ENCODE peak calls at places on chromosomes 7 and 10, in six cellular contexts. One of them, this sample, is unnamed.

GRCh38 chr10:63666836-63667383 is 145.7 kb downstream of the REEP3 start:
- DNase-seq in EL: peak; percentile 88
- DNase-seq in upper lobe of right lung: no peak
- DNase-seq in stimulated activated effector memory CD8-positive, alpha-beta T cell treated with anti-CD3 and anti-CD28 coated beads, Interleukin-12 subunit alpha, Interleukin-12 subunit beta, amount 100 ng/mL, for 72 hours: no peak
- DNase-seq in anterior cingulate cortex: no peak
- DNase-seq in activated naive CD4-positive, alpha-beta T cell treated with anti-CD3 and anti-CD28 coated beads for 36 hours: no peak
- DNase-seq in this sample: no peak

GRCh38 chr7:41046221-41046761 is 656.6 kb downstream of the INHBA start:
- DNase-seq in EL: peak; percentile 89
- DNase-seq in upper lobe of right lung: no peak
- DNase-seq in stimulated activated effector memory CD8-positive, alpha-beta T cell treated with anti-CD3 and anti-CD28 coated beads, Interleukin-12 subunit alpha, Interleukin-12 subunit beta, amount 100 ng/mL, for 72 hours: no peak
- DNase-seq in anterior cingulate cortex: no peak
- DNase-seq in activated naive CD4-positive, alpha-beta T cell treated with anti-CD3 and anti-CD28 coated beads for 36 hours: no peak
- DNase-seq in this sample: no peak

GRCh38 chr7:37531225-37531624 is 82.6 kb upstream of the ELMO1 start:
- DNase-seq in EL: no peak
- DNase-seq in upper lobe of right lung: no peak
- DNase-seq in stimulated activated effector memory CD8-positive, alpha-beta T cell treated with anti-CD3 and anti-CD28 coated beads, Interleukin-12 subunit alpha, Interleukin-12 subunit beta, amount 100 ng/mL, for 72 hours: no peak
- DNase-seq in anterior cingulate cortex: no peak
- DNase-seq in activated naive CD4-positive, alpha-beta T cell treated with anti-CD3 and anti-CD28 coated beads for 36 hours: no peak
- DNase-seq in this sample: no peak

GRCh38 chr7:767941-768729 is 41.1 kb upstream of the PRKAR1B start:
- DNase-seq in EL: no peak
- DNase-seq in upper lobe of right lung: no peak
- DNase-seq in stimulated activated effector memory CD8-positive, alpha-beta T cell treated with anti-CD3 and anti-CD28 coated beads, Interleukin-12 subunit alpha, Interleukin-12 subunit beta, amount 100 ng/mL, for 72 hours: no peak
- DNase-seq in anterior cingulate cortex: peak; percentile 52
- DNase-seq in activated naive CD4-positive, alpha-beta T cell treated with anti-CD3 and anti-CD28 coated beads for 36 hours: no peak
- DNase-seq in this sample: peak; percentile 86

GRCh38 chr7:47677664-47678063 is 95.8 kb upstream of the TNS3 start:
- DNase-seq in EL: peak; percentile 93
- DNase-seq in upper lobe of right lung: no peak
- DNase-seq in stimulated activated effector memory CD8-positive, alpha-beta T cell treated with anti-CD3 and anti-CD28 coated beads, Interleukin-12 subunit alpha, Interleukin-12 subunit beta, amount 100 ng/mL, for 72 hours: no peak
- DNase-seq in anterior cingulate cortex: no peak
- DNase-seq in activated naive CD4-positive, alpha-beta T cell treated with anti-CD3 and anti-CD28 coated beads for 36 hours: no peak
- DNase-seq in this sample: no peak

GRCh38 chr10:129046074-129046681 is 420.9 kb upstream of the MGMT start:
- DNase-seq in EL: no peak
- DNase-seq in upper lobe of right lung: no peak
- DNase-seq in stimulated activated effector memory CD8-positive, alpha-beta T cell treated with anti-CD3 and anti-CD28 coated beads, Interleukin-12 subunit alpha, Interleukin-12 subunit beta, amount 100 ng/mL, for 72 hours: no peak
- DNase-seq in anterior cingulate cortex: no peak
- DNase-seq in activated naive CD4-positive, alpha-beta T cell treated with anti-CD3 and anti-CD28 coated beads for 36 hours: no peak
- DNase-seq in this sample: no peak

GRCh38 chr10:52539463-52539862 is 225.4 kb downstream of the DKK1 start:
- DNase-seq in EL: peak; percentile 75
- DNase-seq in upper lobe of right lung: no peak
- DNase-seq in stimulated activated effector memory CD8-positive, alpha-beta T cell treated with anti-CD3 and anti-CD28 coated beads, Interleukin-12 subunit alpha, Interleukin-12 subunit beta, amount 100 ng/mL, for 72 hours: no peak
- DNase-seq in anterior cingulate cortex: no peak
- DNase-seq in activated naive CD4-positive, alpha-beta T cell treated with anti-CD3 and anti-CD28 coated beads for 36 hours: no peak
- DNase-seq in this sample: no peak

GRCh38 chr7:28478661-28479060 is 66.3 kb downstream of the CREB5 start:
- DNase-seq in EL: no peak
- DNase-seq in upper lobe of right lung: no peak
- DNase-seq in stimulated activated effector memory CD8-positive, alpha-beta T cell treated with anti-CD3 and anti-CD28 coated beads, Interleukin-12 subunit alpha, Interleukin-12 subunit beta, amount 100 ng/mL, for 72 hours: no peak
- DNase-seq in anterior cingulate cortex: no peak
- DNase-seq in activated naive CD4-positive, alpha-beta T cell treated with anti-CD3 and anti-CD28 coated beads for 36 hours: no peak
- DNase-seq in this sample: no peak

GRCh38 chr7:57775396-57776088 is 325.6 kb downstream of the ZNF716 start:
- DNase-seq in EL: no peak
- DNase-seq in upper lobe of right lung: no peak
- DNase-seq in stimulated activated effector memory CD8-positive, alpha-beta T cell treated with anti-CD3 and anti-CD28 coated beads, Interleukin-12 subunit alpha, Interleukin-12 subunit beta, amount 100 ng/mL, for 72 hours: no peak
- DNase-seq in anterior cingulate cortex: no peak
- DNase-seq in activated naive CD4-positive, alpha-beta T cell treated with anti-CD3 and anti-CD28 coated beads for 36 hours: no peak
- DNase-seq in this sample: no peak

GRCh38 chr10:114684085-114684821 is 26.2 kb upstream of the ABLIM1 start:
- DNase-seq in EL: peak; percentile 60
- DNase-seq in upper lobe of right lung: peak; percentile 79
- DNase-seq in stimulated activated effector memory CD8-positive, alpha-beta T cell treated with anti-CD3 and anti-CD28 coated beads, Interleukin-12 subunit alpha, Interleukin-12 subunit beta, amount 100 ng/mL, for 72 hours: no peak
- DNase-seq in anterior cingulate cortex: peak; percentile 46
- DNase-seq in activated naive CD4-positive, alpha-beta T cell treated with anti-CD3 and anti-CD28 coated beads for 36 hours: no peak
- DNase-seq in this sample: no peak

GRCh38 chr7:102463841-102464576 is 654 bp downstream of the ALKBH4 start:
- DNase-seq in EL: peak; percentile 21
- DNase-seq in upper lobe of right lung: no peak
- DNase-seq in stimulated activated effector memory CD8-positive, alpha-beta T cell treated with anti-CD3 and anti-CD28 coated beads, Interleukin-12 subunit alpha, Interleukin-12 subunit beta, amount 100 ng/mL, for 72 hours: no peak
- DNase-seq in anterior cingulate cortex: no peak
- DNase-seq in activated naive CD4-positive, alpha-beta T cell treated with anti-CD3 and anti-CD28 coated beads for 36 hours: no peak
- DNase-seq in this sample: no peak

GRCh38 chr7:70334295-70334694 is 736.0 kb downstream of the AUTS2 start:
- DNase-seq in EL: no peak
- DNase-seq in upper lobe of right lung: no peak
- DNase-seq in stimulated activated effector memory CD8-positive, alpha-beta T cell treated with anti-CD3 and anti-CD28 coated beads, Interleukin-12 subunit alpha, Interleukin-12 subunit beta, amount 100 ng/mL, for 72 hours: no peak
- DNase-seq in anterior cingulate cortex: no peak
- DNase-seq in activated naive CD4-positive, alpha-beta T cell treated with anti-CD3 and anti-CD28 coated beads for 36 hours: no peak
- DNase-seq in this sample: no peak

GRCh38 chr10:4240641-4241197 is 455.7 kb upstream of the KLF6 start:
- DNase-seq in EL: peak; percentile 90
- DNase-seq in upper lobe of right lung: no peak
- DNase-seq in stimulated activated effector memory CD8-positive, alpha-beta T cell treated with anti-CD3 and anti-CD28 coated beads, Interleukin-12 subunit alpha, Interleukin-12 subunit beta, amount 100 ng/mL, for 72 hours: no peak
- DNase-seq in anterior cingulate cortex: no peak
- DNase-seq in activated naive CD4-positive, alpha-beta T cell treated with anti-CD3 and anti-CD28 coated beads for 36 hours: no peak
- DNase-seq in this sample: no peak

GRCh38 chr10:129852829-129853228 is 111.2 kb downstream of the EBF3 start:
- DNase-seq in EL: no peak
- DNase-seq in upper lobe of right lung: no peak
- DNase-seq in stimulated activated effector memory CD8-positive, alpha-beta T cell treated with anti-CD3 and anti-CD28 coated beads, Interleukin-12 subunit alpha, Interleukin-12 subunit beta, amount 100 ng/mL, for 72 hours: no peak
- DNase-seq in anterior cingulate cortex: no peak
- DNase-seq in activated naive CD4-positive, alpha-beta T cell treated with anti-CD3 and anti-CD28 coated beads for 36 hours: no peak
- DNase-seq in this sample: no peak

GRCh38 chr7:84697506-84697905 is 489.4 kb downstream of the SEMA3D start:
- DNase-seq in EL: peak; percentile 85
- DNase-seq in upper lobe of right lung: no peak
- DNase-seq in stimulated activated effector memory CD8-positive, alpha-beta T cell treated with anti-CD3 and anti-CD28 coated beads, Interleukin-12 subunit alpha, Interleukin-12 subunit beta, amount 100 ng/mL, for 72 hours: no peak
- DNase-seq in anterior cingulate cortex: no peak
- DNase-seq in activated naive CD4-positive, alpha-beta T cell treated with anti-CD3 and anti-CD28 coated beads for 36 hours: no peak
- DNase-seq in this sample: no peak

GRCh38 chr7:27030393-27031001 is 65.3 kb downstream of the HOXA1 start:
- DNase-seq in EL: no peak
- DNase-seq in upper lobe of right lung: no peak
- DNase-seq in stimulated activated effector memory CD8-positive, alpha-beta T cell treated with anti-CD3 and anti-CD28 coated beads, Interleukin-12 subunit alpha, Interleukin-12 subunit beta, amount 100 ng/mL, for 72 hours: no peak
- DNase-seq in anterior cingulate cortex: no peak
- DNase-seq in activated naive CD4-positive, alpha-beta T cell treated with anti-CD3 and anti-CD28 coated beads for 36 hours: no peak
- DNase-seq in this sample: no peak

GRCh38 chr7:55111007-55111406 is 92.2 kb downstream of the EGFR start:
- DNase-seq in EL: peak; percentile 49
- DNase-seq in upper lobe of right lung: no peak
- DNase-seq in stimulated activated effector memory CD8-positive, alpha-beta T cell treated with anti-CD3 and anti-CD28 coated beads, Interleukin-12 subunit alpha, Interleukin-12 subunit beta, amount 100 ng/mL, for 72 hours: no peak
- DNase-seq in anterior cingulate cortex: no peak
- DNase-seq in activated naive CD4-positive, alpha-beta T cell treated with anti-CD3 and anti-CD28 coated beads for 36 hours: no peak
- DNase-seq in this sample: no peak

GRCh38 chr7:19016140-19016539 is 101.3 kb downstream of the TWIST1 start:
- DNase-seq in EL: peak; percentile 63
- DNase-seq in upper lobe of right lung: no peak
- DNase-seq in stimulated activated effector memory CD8-positive, alpha-beta T cell treated with anti-CD3 and anti-CD28 coated beads, Interleukin-12 subunit alpha, Interleukin-12 subunit beta, amount 100 ng/mL, for 72 hours: no peak
- DNase-seq in anterior cingulate cortex: no peak
- DNase-seq in activated naive CD4-positive, alpha-beta T cell treated with anti-CD3 and anti-CD28 coated beads for 36 hours: no peak
- DNase-seq in this sample: no peak

GRCh38 chr7:113891828-113892227 is 27.0 kb downstream of the PPP1R3A start:
- DNase-seq in EL: peak; percentile 68
- DNase-seq in upper lobe of right lung: no peak
- DNase-seq in stimulated activated effector memory CD8-positive, alpha-beta T cell treated with anti-CD3 and anti-CD28 coated beads, Interleukin-12 subunit alpha, Interleukin-12 subunit beta, amount 100 ng/mL, for 72 hours: no peak
- DNase-seq in anterior cingulate cortex: no peak
- DNase-seq in activated naive CD4-positive, alpha-beta T cell treated with anti-CD3 and anti-CD28 coated beads for 36 hours: no peak
- DNase-seq in this sample: no peak

GRCh38 chr7:123936388-123936787 is 11.3 kb downstream of the SPAM1 start:
- DNase-seq in EL: no peak
- DNase-seq in upper lobe of right lung: no peak
- DNase-seq in stimulated activated effector memory CD8-positive, alpha-beta T cell treated with anti-CD3 and anti-CD28 coated beads, Interleukin-12 subunit alpha, Interleukin-12 subunit beta, amount 100 ng/mL, for 72 hours: no peak
- DNase-seq in anterior cingulate cortex: no peak
- DNase-seq in activated naive CD4-positive, alpha-beta T cell treated with anti-CD3 and anti-CD28 coated beads for 36 hours: no peak
- DNase-seq in this sample: no peak

GRCh38 chr7:156816943-156817572 is 75.9 kb downstream of the LMBR1 start:
- DNase-seq in EL: no peak
- DNase-seq in upper lobe of right lung: no peak
- DNase-seq in stimulated activated effector memory CD8-positive, alpha-beta T cell treated with anti-CD3 and anti-CD28 coated beads, Interleukin-12 subunit alpha, Interleukin-12 subunit beta, amount 100 ng/mL, for 72 hours: no peak
- DNase-seq in anterior cingulate cortex: no peak
- DNase-seq in activated naive CD4-positive, alpha-beta T cell treated with anti-CD3 and anti-CD28 coated beads for 36 hours: no peak
- DNase-seq in this sample: no peak

GRCh38 chr7:84647797-84648762 is 453.5 kb upstream of the SEMA3A start:
- DNase-seq in EL: peak; percentile 92
- DNase-seq in upper lobe of right lung: no peak
- DNase-seq in stimulated activated effector memory CD8-positive, alpha-beta T cell treated with anti-CD3 and anti-CD28 coated beads, Interleukin-12 subunit alpha, Interleukin-12 subunit beta, amount 100 ng/mL, for 72 hours: no peak
- DNase-seq in anterior cingulate cortex: no peak
- DNase-seq in activated naive CD4-positive, alpha-beta T cell treated with anti-CD3 and anti-CD28 coated beads for 36 hours: no peak
- DNase-seq in this sample: no peak

GRCh38 chr10:50622497-50623298 is 1.1 kb downstream of the SGMS1 start:
- DNase-seq in EL: peak; percentile 58
- DNase-seq in upper lobe of right lung: peak; percentile 68
- DNase-seq in stimulated activated effector memory CD8-positive, alpha-beta T cell treated with anti-CD3 and anti-CD28 coated beads, Interleukin-12 subunit alpha, Interleukin-12 subunit beta, amount 100 ng/mL, for 72 hours: peak; percentile 13
- DNase-seq in anterior cingulate cortex: peak; percentile 68
- DNase-seq in activated naive CD4-positive, alpha-beta T cell treated with anti-CD3 and anti-CD28 coated beads for 36 hours: peak; percentile 53
- DNase-seq in this sample: no peak

GRCh38 chr7:137867289-137867688 is 20.5 kb upstream of the DGKI start:
- DNase-seq in EL: no peak
- DNase-seq in upper lobe of right lung: no peak
- DNase-seq in stimulated activated effector memory CD8-positive, alpha-beta T cell treated with anti-CD3 and anti-CD28 coated beads, Interleukin-12 subunit alpha, Interleukin-12 subunit beta, amount 100 ng/mL, for 72 hours: no peak
- DNase-seq in anterior cingulate cortex: no peak
- DNase-seq in activated naive CD4-positive, alpha-beta T cell treated with anti-CD3 and anti-CD28 coated beads for 36 hours: no peak
- DNase-seq in this sample: no peak